ENCODE peak calls at places on chromosomes 3 and 15, in eight cellular contexts. S is ovary; Y is suprapubic skin; R is caudate nucleus; O is lung; C is GM23248; D is activated CD8-positive, alpha-beta memory T cell treated with anti-CD3 and anti-CD28 coated beads for 4 hours; H is NCI-H1105. E is an unnamed sample.

GRCh38 chr3:130661116-130661515 is 85.5 kb downstream of the PIK3R4 start:
- DNase-seq in S (no peak), Y (no peak), R (no peak), O (no peak), C (no peak), D (no peak), H (no peak), E (no peak)

GRCh38 chr3:138245026-138245425 is 57.9 kb downstream of the ARMC8 start:
- DNase-seq in S (no peak), Y (no peak), R (no peak), O (no peak), C (no peak), D (no peak), H (no peak), E (no peak)

GRCh38 chr3:64591606-64592005 is 96.2 kb downstream of the ADAMTS9 start:
- DNase-seq in S (no peak), Y (no peak), R (no peak), O (no peak), C (no peak), D (no peak), H (no peak), E (no peak)

GRCh38 chr3:111539351-111540331 is 2.4 kb upstream of the CD96 start:
- DNase-seq in S (peak; percentile 45), Y (no peak), R (peak; percentile 3), O (peak; percentile 49), C (peak; percentile 72), D (peak; percentile 43), H (no peak), E (peak; percentile 50)

GRCh38 chr3:13060341-13060910 is 12.8 kb downstream of the IQSEC1 start:
- DNase-seq in S (no peak), Y (no peak), R (no peak), O (no peak), C (no peak), D (no peak), H (no peak), E (no peak)

GRCh38 chr15:66996099-66996498 is 69.3 kb upstream of the SMAD3 start:
- DNase-seq in S (no peak), Y (no peak), R (no peak), O (no peak), C (peak; percentile 67), D (no peak), H (no peak), E (no peak)

GRCh38 chr3:171333784-171334464 is 126.3 kb downstream of the TNIK start:
- DNase-seq in S (no peak), Y (no peak), R (no peak), O (no peak), C (no peak), D (no peak), H (no peak), E (no peak)

GRCh38 chr3:107985496-107985895 is 105.3 kb downstream of the CD47 start:
- DNase-seq in S (no peak), Y (no peak), R (no peak), O (no peak), C (no peak), D (no peak), H (no peak), E (no peak)

GRCh38 chr3:17412950-17413530 is 329.4 kb downstream of the TBC1D5 start:
- DNase-seq in S (no peak), Y (no peak), R (no peak), O (no peak), C (peak; percentile 73), D (no peak), H (peak; percentile 35), E (no peak)

GRCh38 chr15:44501768-44502366 is 35.1 kb upstream of the EIF3J start:
- DNase-seq in S (no peak), Y (no peak), R (no peak), O (no peak), C (peak; percentile 67), D (no peak), H (no peak), E (no peak)

GRCh38 chr3:38479431-38480092 is 16.6 kb upstream of the EXOG start:
- DNase-seq in S (peak; percentile 69), Y (no peak), R (peak; percentile 21), O (peak; percentile 63), C (peak; percentile 79), D (no peak), H (peak; percentile 11), E (peak; percentile 71)

GRCh38 chr3:136644200-136644599 is 108.0 kb downstream of the STAG1 start:
- DNase-seq in S (no peak), Y (no peak), R (no peak), O (no peak), C (no peak), D (no peak), H (no peak), E (no peak)

GRCh38 chr15:99442268-99442897 is 123.4 kb upstream of the MEF2A start:
- DNase-seq in S (peak; percentile 47), Y (peak; percentile 87), R (no peak), O (peak; percentile 34), C (peak; percentile 92), D (no peak), H (no peak), E (peak; percentile 72)

GRCh38 chr15:43514241-43515057 is 3.0 kb upstream of the MAP1A start:
- DNase-seq in S (no peak), Y (no peak), R (peak; percentile 42), O (no peak), C (peak; percentile 68), D (no peak), H (no peak), E (peak; percentile 37)

GRCh38 chr3:190192087-190192486 is 71.4 kb upstream of the P3H2 start:
- DNase-seq in S (no peak), Y (no peak), R (no peak), O (no peak), C (no peak), D (no peak), H (no peak), E (no peak)

GRCh38 chr3:170815340-170815739 is 54.7 kb downstream of the RPL22L1 start:
- DNase-seq in S (no peak), Y (no peak), R (no peak), O (peak; percentile 33), C (no peak), D (no peak), H (peak; percentile 80), E (no peak)

GRCh38 chr3:71628571-71628970 is 45.0 kb upstream of the FOXP1 start:
- DNase-seq in S (no peak), Y (no peak), R (no peak), O (no peak), C (peak; percentile 64), D (no peak), H (no peak), E (no peak)

GRCh38 chr15:100923902-100924301 is 4.7 kb downstream of the LRRK1 start:
- DNase-seq in S (peak; percentile 4), Y (no peak), R (no peak), O (no peak), C (no peak), D (no peak), H (no peak), E (no peak)

GRCh38 chr3:47954562-47954961 is 61.7 kb downstream of the MAP4 start:
- DNase-seq in S (no peak), Y (no peak), R (no peak), O (no peak), C (no peak), D (no peak), H (no peak), E (no peak)

GRCh38 chr3:15377961-15378791 is 45.8 kb upstream of the SH3BP5 start:
- DNase-seq in S (peak; percentile 98), Y (peak; percentile 97), R (peak; percentile 89), O (peak; percentile 97), C (peak; percentile 99), D (peak; percentile 89), H (peak; percentile 70), E (peak; percentile 95)

GRCh38 chr3:64995857-64996564 is 308.2 kb upstream of the ADAMTS9 start:
- DNase-seq in S (no peak), Y (no peak), R (no peak), O (no peak), C (no peak), D (no peak), H (no peak), E (no peak)

GRCh38 chr15:24718289-24719082 is 42.9 kb downstream of the NPAP1 start:
- DNase-seq in S (no peak), Y (no peak), R (no peak), O (no peak), C (no peak), D (no peak), H (no peak), E (no peak)

GRCh38 chr3:188229177-188229576 is 75.2 kb downstream of the LPP start:
- DNase-seq in S (no peak), Y (no peak), R (no peak), O (no peak), C (no peak), D (no peak), H (no peak), E (no peak)

GRCh38 chr15:62524848-62525247 is 359.8 kb upstream of the C2CD4B start:
- DNase-seq in S (no peak), Y (no peak), R (no peak), O (no peak), C (peak; percentile 83), D (no peak), H (no peak), E (no peak)

GRCh38 chr3:166837535-166837934 is 542.6 kb downstream of the ZBBX start:
- DNase-seq in S (no peak), Y (no peak), R (no peak), O (no peak), C (no peak), D (no peak), H (no peak), E (no peak)

GRCh38 chr3:65960087-65960486 is 78.6 kb downstream of the MAGI1 start:
- DNase-seq in S (no peak), Y (no peak), R (no peak), O (no peak), C (no peak), D (no peak), H (no peak), E (no peak)

GRCh38 chr15:68310811-68311463 is 33.4 kb downstream of the FEM1B start:
- DNase-seq in S (peak; percentile 20), Y (no peak), R (no peak), O (no peak), C (no peak), D (no peak), H (no peak), E (peak; percentile 37)

GRCh38 chr3:147407107-147407494 is 758 bp upstream of the ZIC4 start:
- DNase-seq in S (no peak), Y (no peak), R (no peak), O (no peak), C (no peak), D (no peak), H (no peak), E (no peak)

GRCh38 chr3:107660316-107660976 is 137.7 kb downstream of the BBX start:
- DNase-seq in S (no peak), Y (no peak), R (no peak), O (no peak), C (peak; percentile 81), D (no peak), H (no peak), E (no peak)

GRCh38 chr15:66503780-66504562 is 684 bp downstream of the RPL4 start:
- DNase-seq in S (no peak), Y (no peak), R (no peak), O (no peak), C (peak; percentile 42), D (no peak), H (no peak), E (no peak)

GRCh38 chr15:66298803-66299251 is 5.5 kb downstream of the DIS3L start:
- DNase-seq in S (no peak), Y (no peak), R (no peak), O (no peak), C (no peak), D (no peak), H (peak; percentile 31), E (no peak)

GRCh38 chr15:52294881-52295420 is 653 bp downstream of the MYO5C start:
- DNase-seq in S (no peak), Y (no peak), R (no peak), O (no peak), C (peak; percentile 13), D (no peak), H (no peak), E (no peak)

GRCh38 chr3:77247063-77247462 is 207.2 kb downstream of the ROBO2 start:
- DNase-seq in S (no peak), Y (no peak), R (no peak), O (no peak), C (no peak), D (no peak), H (no peak), E (no peak)

GRCh38 chr3:117518385-117518784 is 808.8 kb downstream of the TUSC7 start:
- DNase-seq in S (no peak), Y (no peak), R (no peak), O (no peak), C (no peak), D (no peak), H (no peak), E (no peak)